ENCODE peak calls at places on chromosomes 1 and 21, in seven cellular contexts. F is suprapubic skin, V is left ventricle myocardium inferior, M is right cardiac atrium, L is breast epithelium, W is right lobe of liver, R is fibroblast of lung. O is an unnamed sample. For H3K4me1 and H3K9me3, the result is how much of the 10 kb centered on the place peaks cover.

GRCh38 chr1:165392634-165393571 is 36.4 kb upstream of the LMX1A start:
- DNase-seq in F (peak), V (peak), M (peak), L (peak), W (peak), R (peak), O (peak)

GRCh38 chr1:162391790-162392563 is 10.4 kb downstream of the C1orf226 start:
- DNase-seq in F (no peak), V (no peak), M (no peak), L (no peak), W (no peak), R (peak), O (no peak)

GRCh38 chr1:89939693-89940438 is 55.0 kb upstream of the ZNF326 start:
- DNase-seq in F (no peak), V (no peak), M (no peak), L (no peak), W (no peak), R (no peak), O (no peak)

GRCh38 chr1:41500378-41500777 is 15.9 kb upstream of the EDN2 start:
- DNase-seq in F (no peak), V (no peak), M (peak), L (peak), W (no peak), R (peak), O (peak)

GRCh38 chr21:34335316-34335715 is 28.5 kb upstream of the KCNE2 start:
- DNase-seq in F (peak), V (no peak), M (no peak), L (no peak), W (no peak), R (peak), O (no peak)

GRCh38 chr1:89125571-89126233 is at the start of gene GBP2:
- DNase-seq in F (no peak), V (no peak), M (peak), L (no peak), W (no peak), R (peak), O (peak)

GRCh38 chr1:206826409-206826808 is 39.0 kb upstream of the IL20 start:
- DNase-seq in F (no peak), V (no peak), M (no peak), L (no peak), W (no peak), R (peak), O (no peak)

GRCh38 chr1:77553568-77554291 is 128.7 kb downstream of the ZZZ3 start:
- DNase-seq in F (no peak), V (no peak), M (no peak), L (no peak), W (no peak), R (no peak), O (no peak)

GRCh38 chr1:178091986-178092745 is 1.7 kb upstream of the RASAL2 start:
- DNase-seq in F (no peak), V (no peak), M (no peak), L (no peak), W (no peak), R (peak), O (no peak)

GRCh38 chr1:225596152-225596551 is 56.8 kb downstream of the ENAH start:
- DNase-seq in F (no peak), V (no peak), M (no peak), L (no peak), W (no peak), R (no peak), O (no peak)

GRCh38 chr1:115430717-115431116 is 92.7 kb upstream of the NGF start:
- DNase-seq in F (no peak), V (no peak), M (no peak), L (no peak), W (no peak), R (peak), O (no peak)

GRCh38 chr1:1150100-1150499 is 23.6 kb upstream of the TTLL10 start:
- DNase-seq in F (no peak), V (no peak), M (no peak), L (no peak), W (no peak), R (no peak), O (peak)

GRCh38 chr1:171873664-171874063 is 32.4 kb downstream of the DNM3 start:
- DNase-seq in F (no peak), V (no peak), M (no peak), L (no peak), W (no peak), R (no peak), O (no peak)

DNA sequence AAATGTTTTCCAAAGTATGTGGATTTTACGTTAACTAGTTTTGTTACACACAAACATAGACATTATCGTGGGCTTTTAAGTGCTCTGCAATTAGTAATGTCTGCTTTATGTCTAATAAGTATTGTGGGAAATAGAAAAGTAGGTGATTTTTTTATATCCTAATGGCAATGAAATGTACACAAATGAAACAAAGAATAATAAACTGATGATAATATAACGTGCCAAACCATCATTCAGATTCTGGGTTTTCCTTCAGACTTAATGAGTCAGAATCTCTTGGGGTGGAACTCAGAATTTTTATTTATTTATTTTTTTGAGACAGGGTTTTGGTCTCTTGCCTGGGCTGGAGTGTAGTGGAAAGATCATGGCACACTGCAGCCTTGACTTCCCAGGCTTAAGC is 2.0 kb downstream of the TMEM183A start:
- DNase-seq in F (no peak), V (no peak), M (no peak), L (no peak), W (no peak), R (no peak), O (no peak)
- H3K4me3 ChIP-seq in F (no peak), V (no peak), M (no peak), L (no peak), W (no peak), R (no peak), O (no peak)

GRCh38 chr1:234606731-234607090 is 3.3 kb downstream of the IRF2BP2 start:
- DNase-seq in F (no peak), V (no peak), M (no peak), L (no peak), W (no peak), R (no peak), O (no peak)
- H3K4me1 ChIP-seq in F (half or more), V (half or more), M (under half), L (under half), W (under half), R (under half), O (under half)

DNA sequence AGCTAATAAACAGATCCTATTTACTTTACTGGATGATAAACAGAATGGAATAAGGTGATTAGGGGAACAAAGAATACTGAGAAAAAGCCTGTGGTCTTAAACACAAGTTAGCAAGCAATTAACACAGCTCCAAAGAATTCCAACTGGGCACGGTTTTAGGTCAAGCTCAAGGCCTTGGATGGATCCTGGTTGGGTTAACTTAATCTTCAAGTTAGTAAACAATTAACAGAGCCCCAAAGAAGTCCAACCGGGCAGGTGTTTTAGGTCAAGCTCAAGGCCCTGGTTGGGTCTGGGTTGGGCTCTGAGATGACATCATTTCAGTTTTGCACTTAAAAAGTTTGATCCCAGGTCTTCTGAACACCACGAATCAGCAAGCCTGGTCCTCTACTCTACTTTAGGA is 1086.3 kb upstream of the TMPRSS15 start:
- DNase-seq in F (no peak), V (no peak), M (no peak), L (no peak), W (no peak), R (no peak), O (no peak)
- H3K9me3 ChIP-seq in F (under half), V (under half), M (under half), L (under half), W (under half), R (under half), O (under half)

GRCh38 chr1:8423702-8424538 is 106.0 kb downstream of the SLC45A1 start:
- DNase-seq in F (no peak), V (peak), M (peak), L (no peak), W (peak), R (peak), O (peak)

GRCh38 chr1:8421721-8422120 is 103.8 kb downstream of the SLC45A1 start:
- DNase-seq in F (no peak), V (no peak), M (no peak), L (no peak), W (no peak), R (no peak), O (no peak)

GRCh38 chr1:8423134-8423701 is 105.3 kb downstream of the SLC45A1 start:
- DNase-seq in F (no peak), V (peak), M (peak), L (no peak), W (peak), R (no peak), O (peak)

GRCh38 chr1:8424539-8425116 is 106.7 kb downstream of the SLC45A1 start:
- DNase-seq in F (no peak), V (peak), M (peak), L (peak), W (no peak), R (no peak), O (peak)

DNA sequence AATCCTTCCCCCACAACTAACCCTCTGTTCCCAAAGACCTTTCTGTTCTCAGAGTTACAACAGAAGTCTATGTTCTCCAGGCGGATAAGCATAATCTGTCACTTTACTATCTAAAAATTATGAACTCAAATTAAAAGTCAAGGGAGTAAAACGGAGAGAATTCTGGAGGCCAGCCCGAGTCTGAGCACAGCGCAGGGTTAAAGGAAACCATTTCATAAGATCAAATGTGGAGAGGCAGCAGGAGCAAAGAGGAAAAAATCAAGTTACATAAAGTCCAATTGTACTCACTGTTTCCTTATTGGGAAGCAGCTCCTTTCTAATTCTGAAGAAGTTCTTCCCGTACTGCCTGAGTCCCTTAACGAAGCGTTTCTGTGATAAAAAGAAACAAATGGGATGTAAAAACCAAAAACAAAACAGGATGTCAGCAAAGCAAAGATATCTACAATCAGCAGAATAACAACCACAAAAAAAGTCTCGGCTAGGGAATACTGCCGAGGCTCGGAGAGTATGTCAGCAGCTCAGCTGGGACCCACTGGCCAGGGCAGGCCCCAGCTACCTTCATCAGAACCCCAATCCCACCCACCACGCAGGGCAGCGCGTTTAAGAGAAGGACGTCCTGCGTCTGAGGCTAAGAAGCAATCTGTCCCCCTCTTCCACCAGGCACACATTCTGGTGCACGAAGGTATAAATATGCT is 104.7 kb downstream of the SLC45A1 start:
- DNase-seq in F (no peak), V (no peak), M (peak), L (no peak), W (peak), R (no peak), O (no peak)
- H3K4me3 ChIP-seq in F (peak), V (peak), M (peak), L (peak), W (peak), R (peak), O (peak)

GRCh38 chr1:240962086-240962485 is 350.1 kb upstream of the GREM2 start:
- DNase-seq in F (no peak), V (no peak), M (no peak), L (no peak), W (no peak), R (no peak), O (no peak)

GRCh38 chr1:240956020-240956419 is 344.1 kb upstream of the GREM2 start:
- DNase-seq in F (no peak), V (no peak), M (no peak), L (no peak), W (no peak), R (no peak), O (no peak)

DNA sequence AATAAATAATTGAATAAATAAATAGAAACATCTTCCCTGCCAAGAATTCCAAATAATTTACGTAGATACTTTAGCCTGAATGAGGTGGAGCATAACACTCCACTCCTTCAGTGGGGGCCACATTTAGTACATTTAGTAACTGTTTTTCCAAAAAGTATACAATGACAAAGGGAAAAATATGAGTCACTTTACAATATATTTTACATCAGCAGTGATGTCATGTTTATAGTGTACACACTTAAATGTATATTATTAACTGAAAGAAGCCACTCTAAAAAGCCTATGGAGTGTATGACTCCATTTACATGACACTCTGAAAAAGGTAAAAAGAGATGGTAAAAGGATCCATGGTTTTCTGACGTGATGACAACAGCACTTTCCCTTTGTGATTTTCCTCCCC is 344.5 kb upstream of the GREM2 start:
- DNase-seq in F (no peak), V (no peak), M (no peak), L (no peak), W (no peak), R (no peak), O (no peak)
- H3K4me1 ChIP-seq in F (under half), V (under half), M (under half), L (under half), W (under half), R (under half), O (under half)

GRCh38 chr21:26501622-26502021 is 71.5 kb downstream of the CYYR1 start:
- DNase-seq in F (no peak), V (no peak), M (no peak), L (no peak), W (no peak), R (no peak), O (no peak)

GRCh38 chr21:26512664-26513063 is 60.4 kb downstream of the CYYR1 start:
- DNase-seq in F (no peak), V (no peak), M (no peak), L (no peak), W (no peak), R (peak), O (no peak)

GRCh38 chr21:26506951-26507350 is 66.1 kb downstream of the CYYR1 start:
- DNase-seq in F (no peak), V (no peak), M (no peak), L (no peak), W (no peak), R (peak), O (no peak)
- H3K9me3 ChIP-seq in F (under half), V (under half), M (under half), L (under half), W (under half), R (under half), O (under half)

GRCh38 chr1:209325492-209325891 is 258.0 kb upstream of the CAMK1G start:
- DNase-seq in F (no peak), V (no peak), M (no peak), L (no peak), W (no peak), R (no peak), O (no peak)

GRCh38 chr1:209326096-209326495 is 257.4 kb upstream of the CAMK1G start:
- DNase-seq in F (no peak), V (no peak), M (no peak), L (no peak), W (no peak), R (no peak), O (no peak)

GRCh38 chr1:209323743-209324142 is 259.8 kb upstream of the CAMK1G start:
- DNase-seq in F (no peak), V (no peak), M (no peak), L (no peak), W (no peak), R (no peak), O (no peak)

GRCh38 chr1:209328178-209328577 is 255.3 kb upstream of the CAMK1G start:
- DNase-seq in F (no peak), V (no peak), M (no peak), L (no peak), W (no peak), R (no peak), O (no peak)

DNA sequence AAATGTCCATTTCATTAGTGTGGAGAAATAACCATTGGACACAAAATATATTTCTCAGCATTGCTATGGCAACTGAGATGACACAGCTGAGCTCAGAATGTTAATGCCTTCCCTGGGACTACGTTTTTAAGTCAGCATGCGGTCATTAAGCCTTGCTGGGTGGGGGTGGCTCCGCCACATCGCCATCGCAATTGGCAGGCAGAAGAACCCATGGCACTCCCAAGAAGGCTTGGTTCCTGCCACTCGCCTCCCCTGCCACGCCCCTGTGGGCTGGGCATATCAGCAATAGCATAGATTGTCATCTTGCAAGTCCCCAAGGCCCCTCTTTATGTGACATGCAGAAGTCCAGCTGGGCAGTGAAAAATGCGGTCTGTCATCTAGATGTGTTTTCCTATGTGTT is 256.6 kb upstream of the CAMK1G start:
- DNase-seq in F (no peak), V (no peak), M (no peak), L (no peak), W (no peak), R (peak), O (no peak)
- H3K4me3 ChIP-seq in F (no peak), V (no peak), M (no peak), L (no peak), W (no peak), R (no peak), O (no peak)

O was measured in mucosa of descending colon.